ENCODE peak calls at places on chromosomes 1 and 21, in seven cellular contexts. C is heart right ventricle, Y is kidney, U is Caco-2, Q is body of pancreas, S is GM23248, X is SK-N-SH. R is an unnamed sample.

GRCh38 chr1:210525759-210526158 is 197.1 kb downstream of the HHAT start:
- DNase-seq in C (no peak), Y (no peak), U (no peak), Q (no peak), S (no peak), X (no peak), R (no peak)

GRCh38 chr1:36224537-36225297 is 474 bp downstream of the THRAP3 start:
- DNase-seq in C (peak; percentile 79), Y (peak; percentile 94), U (peak; percentile 80), Q (peak; percentile 73), S (peak; percentile 95), X (peak; percentile 84), R (no peak)

GRCh38 chr1:118987431-118988185 is 535 bp downstream of the TBX15 start:
- DNase-seq in C (no peak), Y (no peak), U (no peak), Q (no peak), S (peak; percentile 82), X (no peak), R (no peak)

GRCh38 chr1:174028495-174028894 is 6.3 kb upstream of the RC3H1 start:
- DNase-seq in C (no peak), Y (no peak), U (no peak), Q (no peak), S (no peak), X (no peak), R (no peak)

GRCh38 chr1:53986458-53986857 is 31.5 kb downstream of the LDLRAD1 start:
- DNase-seq in C (no peak), Y (no peak), U (no peak), Q (no peak), S (no peak), X (no peak), R (no peak)

GRCh38 chr1:69451196-69451595 is 116.5 kb upstream of the LRRC7 start:
- DNase-seq in C (no peak), Y (no peak), U (no peak), Q (no peak), S (no peak), X (no peak), R (no peak)

GRCh38 chr1:231512147-231512698 is 16.2 kb upstream of the TSNAX start:
- DNase-seq in C (no peak), Y (no peak), U (peak; percentile 37), Q (no peak), S (peak; percentile 90), X (no peak), R (no peak)

GRCh38 chr1:3359346-3360157 is 94.9 kb upstream of the ARHGEF16 start:
- DNase-seq in C (no peak), Y (no peak), U (no peak), Q (no peak), S (no peak), X (peak; percentile 67), R (no peak)

GRCh38 chr1:55375617-55376258 is 160.6 kb upstream of the USP24 start:
- DNase-seq in C (no peak), Y (no peak), U (peak; percentile 46), Q (peak; percentile 36), S (peak; percentile 60), X (peak; percentile 65), R (no peak)

GRCh38 chr1:72280131-72280530 is 2.2 kb downstream of the NEGR1 start:
- DNase-seq in C (no peak), Y (no peak), U (no peak), Q (no peak), S (no peak), X (no peak), R (no peak)

GRCh38 chr1:116861137-116861536 is 48.6 kb upstream of the PTGFRN start:
- DNase-seq in C (no peak), Y (no peak), U (no peak), Q (no peak), S (no peak), X (no peak), R (no peak)

GRCh38 chr21:25385912-25386474 is 221.3 kb downstream of the MRPL39 start:
- DNase-seq in C (no peak), Y (no peak), U (peak; percentile 64), Q (peak; percentile 84), S (peak; percentile 59), X (peak; percentile 47), R (no peak)

GRCh38 chr1:113941245-113941559 is 12.1 kb downstream of the HIPK1 start:
- DNase-seq in C (no peak), Y (no peak), U (no peak), Q (peak; percentile 13), S (no peak), X (no peak), R (no peak)

GRCh38 chr21:41381731-41382130 is 19.9 kb downstream of the MX2 start:
- DNase-seq in C (no peak), Y (no peak), U (no peak), Q (no peak), S (no peak), X (no peak), R (no peak)

GRCh38 chr1:1234180-1234808 is 2.3 kb downstream of the B3GALT6 start:
- DNase-seq in C (no peak), Y (no peak), U (no peak), Q (no peak), S (no peak), X (no peak), R (no peak)

GRCh38 chr1:54885863-54886723 is 902 bp downstream of the DHCR24 start:
- DNase-seq in C (no peak), Y (peak; percentile 69), U (peak; percentile 33), Q (peak; percentile 58), S (peak; percentile 43), X (peak; percentile 51), R (no peak)

GRCh38 chr1:201748331-201748730 is 80.6 kb upstream of the IPO9 start:
- DNase-seq in C (no peak), Y (no peak), U (no peak), Q (no peak), S (peak; percentile 95), X (no peak), R (no peak)

GRCh38 chr1:38950553-38950952 is 8.9 kb upstream of the RHBDL2 start:
- DNase-seq in C (no peak), Y (no peak), U (no peak), Q (no peak), S (no peak), X (no peak), R (no peak)

GRCh38 chr1:3898994-3899775 is 887 bp downstream of the C1orf174 start:
- DNase-seq in C (no peak), Y (peak; percentile 58), U (no peak), Q (no peak), S (peak; percentile 48), X (no peak), R (no peak)

GRCh38 chr1:199774433-199775089 is 252.9 kb upstream of the NR5A2 start:
- DNase-seq in C (no peak), Y (no peak), U (no peak), Q (peak; percentile 88), S (peak; percentile 12), X (no peak), R (no peak)

GRCh38 chr1:58476179-58476578 is 70.3 kb downstream of the OMA1 start:
- DNase-seq in C (no peak), Y (no peak), U (no peak), Q (no peak), S (no peak), X (no peak), R (no peak)

GRCh38 chr1:196732526-196732925 is 42.1 kb upstream of the CFHR3 start:
- DNase-seq in C (no peak), Y (no peak), U (no peak), Q (no peak), S (no peak), X (no peak), R (no peak)

GRCh38 chr1:60978421-60979357 is 103.7 kb upstream of the NFIA start:
- DNase-seq in C (peak; percentile 23), Y (no peak), U (no peak), Q (peak; percentile 58), S (peak; percentile 58), X (peak; percentile 32), R (peak; percentile 30)

DNA sequence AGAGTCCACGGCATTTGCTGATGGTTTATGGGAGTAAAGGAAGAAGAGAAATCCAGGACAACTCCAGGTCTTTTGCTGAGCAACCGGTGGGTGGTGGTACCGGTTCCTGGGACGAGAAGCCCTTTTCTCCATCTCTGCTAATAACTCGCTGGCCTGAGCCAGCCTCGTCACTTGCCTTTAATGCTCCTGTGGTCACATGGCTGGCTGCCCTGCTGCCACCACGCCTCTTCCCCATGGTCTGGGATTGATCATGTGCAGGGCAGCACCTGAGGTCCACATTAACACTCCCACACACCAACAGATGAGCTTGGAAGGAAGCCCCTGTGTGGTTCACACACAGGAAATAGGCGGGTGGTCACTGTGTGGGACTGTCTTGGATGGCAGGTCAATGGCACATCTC is 10.3 kb upstream of the ETS2 start:
- DNase-seq in C (no peak), Y (peak; percentile 51), U (no peak), Q (no peak), S (no peak), X (no peak), R (no peak)
- H3K4me1 ChIP-seq in C (no peaks in the 10 kb centered on the region), Y (no peaks in the 10 kb centered on the region), U (peaks cover 37% of the 10 kb centered on the region), Q (peaks cover 8% of the 10 kb centered on the region), S (peaks cover 6% of the 10 kb centered on the region), X (peaks cover 16% of the 10 kb centered on the region), R (no peaks in the 10 kb centered on the region)

GRCh38 chr1:50419907-50420248 is 3.4 kb downstream of the DMRTA2 start:
- DNase-seq in C (no peak), Y (no peak), U (no peak), Q (no peak), S (no peak), X (peak; percentile 30), R (no peak)

GRCh38 chr1:50421768-50422674 is 1.2 kb downstream of the DMRTA2 start:
- DNase-seq in C (no peak), Y (no peak), U (no peak), Q (no peak), S (no peak), X (peak; percentile 31), R (no peak)

GRCh38 chr1:50420283-50420682 is 3.0 kb downstream of the DMRTA2 start:
- DNase-seq in C (no peak), Y (no peak), U (no peak), Q (no peak), S (no peak), X (peak; percentile 36), R (no peak)

GRCh38 chr1:50421366-50421748 is 1.9 kb downstream of the DMRTA2 start:
- DNase-seq in C (no peak), Y (no peak), U (no peak), Q (no peak), S (no peak), X (no peak), R (no peak)

GRCh38 chr1:50420689-50421365 is 2.4 kb downstream of the DMRTA2 start:
- DNase-seq in C (no peak), Y (no peak), U (no peak), Q (no peak), S (no peak), X (peak; percentile 54), R (no peak)
- H3K4me1 ChIP-seq in C (peaks cover 76% of the 10 kb centered on the region), Y (no peaks in the 10 kb centered on the region), U (no peaks in the 10 kb centered on the region), Q (peaks cover 58% of the 10 kb centered on the region), S (no peaks in the 10 kb centered on the region), X (peaks cover 7% of the 10 kb centered on the region), R (peaks cover 76% of the 10 kb centered on the region)

GRCh38 chr1:154405762-154406571 is 824 bp downstream of the IL6R start:
- DNase-seq in C (peak; percentile 85), Y (peak; percentile 93), U (peak; percentile 77), Q (peak; percentile 80), S (peak; percentile 96), X (peak; percentile 79), R (peak; percentile 86)
- H3K4me1 ChIP-seq in C (peaks cover 48% of the 10 kb centered on the region), Y (peaks cover 12% of the 10 kb centered on the region), U (peaks cover 14% of the 10 kb centered on the region), Q (peaks cover 39% of the 10 kb centered on the region), S (peaks cover 27% of the 10 kb centered on the region), X (peaks cover 3% of the 10 kb centered on the region), R (peaks cover 67% of the 10 kb centered on the region)

DNA sequence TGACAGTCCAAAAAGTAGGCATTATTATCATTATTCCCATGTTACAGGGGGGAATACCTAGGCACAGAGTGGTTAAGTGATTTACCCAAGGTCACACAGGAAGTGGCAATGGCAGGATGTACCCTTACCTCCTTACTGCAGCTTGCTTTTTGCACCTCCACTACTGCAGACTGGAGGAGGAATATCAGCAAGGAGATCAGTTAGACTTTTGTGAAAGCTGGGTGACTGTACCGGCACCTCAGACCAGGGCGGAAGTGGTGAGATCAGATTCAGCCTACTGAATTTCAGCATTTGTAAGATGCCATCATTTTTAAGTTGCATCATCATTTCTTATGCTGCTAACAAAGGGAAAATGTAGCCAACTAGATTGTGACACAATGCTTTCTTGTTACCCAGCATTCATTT is 4.5 kb downstream of the ADARB1 start:
- DNase-seq in C (no peak), Y (no peak), U (no peak), Q (no peak), S (peak; percentile 95), X (no peak), R (no peak)
- H3K4me1 ChIP-seq in C (peaks cover 50% of the 10 kb centered on the region), Y (no peaks in the 10 kb centered on the region), U (no peaks in the 10 kb centered on the region), Q (peaks cover 14% of the 10 kb centered on the region), S (peaks cover 38% of the 10 kb centered on the region), X (peaks cover 10% of the 10 kb centered on the region), R (peaks cover 68% of the 10 kb centered on the region)